ENCODE peak calls at places on chromosomes 1 and 21, in seven cellular contexts. One of them, this sample, is unnamed.
A peak's percentile ranks its signal among the peaks of the same experiment; 100 is the strongest.

GRCh38 chr1:54604051-54604450 is 19.3 kb downstream of the FAM151A start:
- DNase-seq in Peyer's patch: peak; percentile 69
- DNase-seq in psoas muscle: peak; percentile 13
- DNase-seq in SK-N-SH: no peak
- DNase-seq in transverse colon: peak; percentile 79
- DNase-seq in Karpas-422: no peak
- DNase-seq in body of pancreas: peak; percentile 52
- DNase-seq in this sample: no peak

GRCh38 chr1:108533351-108534083 is 26.4 kb upstream of the EEIG2 start:
- DNase-seq in body of pancreas: peak; percentile 36
- DNase-seq in Peyer's patch: no peak
- DNase-seq in transverse colon: peak; percentile 19
- DNase-seq in psoas muscle: no peak
- DNase-seq in SK-N-SH: no peak
- DNase-seq in Karpas-422: no peak
- DNase-seq in this sample: no peak

GRCh38 chr1:103337779-103338178 is 187.7 kb upstream of the RNPC3 start:
- DNase-seq in SK-N-SH: no peak
- DNase-seq in body of pancreas: no peak
- DNase-seq in Karpas-422: no peak
- DNase-seq in psoas muscle: no peak
- DNase-seq in transverse colon: no peak
- DNase-seq in Peyer's patch: no peak
- DNase-seq in this sample: no peak

GRCh38 chr1:184112176-184112948 is 60.8 kb downstream of the TSEN15 start:
- DNase-seq in Karpas-422: no peak
- DNase-seq in psoas muscle: no peak
- DNase-seq in Peyer's patch: no peak
- DNase-seq in body of pancreas: no peak
- DNase-seq in transverse colon: no peak
- DNase-seq in SK-N-SH: no peak
- DNase-seq in this sample: no peak

GRCh38 chr1:76115186-76115585 is 40.6 kb downstream of the ST6GALNAC3 start:
- DNase-seq in body of pancreas: no peak
- DNase-seq in Karpas-422: no peak
- DNase-seq in transverse colon: no peak
- DNase-seq in Peyer's patch: no peak
- DNase-seq in psoas muscle: no peak
- DNase-seq in SK-N-SH: no peak
- DNase-seq in this sample: no peak

GRCh38 chr21:17590443-17590842 is 22.3 kb downstream of the BTG3 start:
- DNase-seq in Karpas-422: no peak
- DNase-seq in SK-N-SH: no peak
- DNase-seq in psoas muscle: no peak
- DNase-seq in transverse colon: no peak
- DNase-seq in Peyer's patch: no peak
- DNase-seq in body of pancreas: no peak
- DNase-seq in this sample: no peak

GRCh38 chr1:9065213-9065751 is 4.2 kb downstream of the SLC2A5 start:
- DNase-seq in transverse colon: no peak
- DNase-seq in SK-N-SH: no peak
- DNase-seq in Karpas-422: no peak
- DNase-seq in psoas muscle: no peak
- DNase-seq in Peyer's patch: no peak
- DNase-seq in body of pancreas: no peak
- DNase-seq in this sample: no peak

GRCh38 chr1:169941982-169942830 is 48.5 kb upstream of the SCYL3 start:
- DNase-seq in Peyer's patch: no peak
- DNase-seq in psoas muscle: no peak
- DNase-seq in body of pancreas: no peak
- DNase-seq in Karpas-422: no peak
- DNase-seq in transverse colon: no peak
- DNase-seq in SK-N-SH: no peak
- DNase-seq in this sample: no peak

GRCh38 chr1:6585081-6585722 is 5.4 kb downstream of the ZBTB48 start:
- DNase-seq in Karpas-422: peak; percentile 41
- DNase-seq in psoas muscle: no peak
- DNase-seq in transverse colon: no peak
- DNase-seq in Peyer's patch: no peak
- DNase-seq in SK-N-SH: peak; percentile 5
- DNase-seq in body of pancreas: no peak
- DNase-seq in this sample: no peak

GRCh38 chr21:23963454-23963853 is 1643.8 kb downstream of the MRPL39 start:
- DNase-seq in Karpas-422: no peak
- DNase-seq in body of pancreas: no peak
- DNase-seq in Peyer's patch: no peak
- DNase-seq in transverse colon: no peak
- DNase-seq in SK-N-SH: no peak
- DNase-seq in psoas muscle: no peak
- DNase-seq in this sample: no peak

GRCh38 chr1:209595032-209595431 is 11.5 kb downstream of the CAMK1G start:
- DNase-seq in SK-N-SH: no peak
- DNase-seq in Peyer's patch: no peak
- DNase-seq in Karpas-422: no peak
- DNase-seq in psoas muscle: no peak
- DNase-seq in transverse colon: no peak
- DNase-seq in body of pancreas: no peak
- DNase-seq in this sample: no peak
- H3K9me3 ChIP-seq in SK-N-SH: no peaks in the 10 kb centered on the region
- H3K9me3 ChIP-seq in Peyer's patch: no peaks in the 10 kb centered on the region
- H3K9me3 ChIP-seq in Karpas-422: no peaks in the 10 kb centered on the region
- H3K9me3 ChIP-seq in psoas muscle: no peaks in the 10 kb centered on the region
- H3K9me3 ChIP-seq in transverse colon: no peaks in the 10 kb centered on the region
- H3K9me3 ChIP-seq in body of pancreas: no peaks in the 10 kb centered on the region
- H3K9me3 ChIP-seq in this sample: no peaks in the 10 kb centered on the region

GRCh38 chr1:53535226-53535625 is 76.0 kb downstream of the DMRTB1 start:
- DNase-seq in Karpas-422: no peak
- DNase-seq in Peyer's patch: no peak
- DNase-seq in SK-N-SH: no peak
- DNase-seq in body of pancreas: no peak
- DNase-seq in psoas muscle: no peak
- DNase-seq in transverse colon: no peak
- DNase-seq in this sample: no peak
- H3K4me3 ChIP-seq in Karpas-422: no peak overlapping the region
- H3K4me3 ChIP-seq in Peyer's patch: no peak overlapping the region
- H3K4me3 ChIP-seq in SK-N-SH: no peak overlapping the region
- H3K4me3 ChIP-seq in body of pancreas: no peak overlapping the region
- H3K4me3 ChIP-seq in psoas muscle: no peak overlapping the region
- H3K4me3 ChIP-seq in transverse colon: no peak overlapping the region
- H3K4me3 ChIP-seq in this sample: no peak overlapping the region

GRCh38 chr1:116808476-116809180 is 54.4 kb downstream of the CD2 start:
- DNase-seq in psoas muscle: no peak
- DNase-seq in Peyer's patch: peak; percentile 58
- DNase-seq in Karpas-422: no peak
- DNase-seq in transverse colon: no peak
- DNase-seq in SK-N-SH: no peak
- DNase-seq in body of pancreas: no peak
- DNase-seq in this sample: no peak
- H3K27ac ChIP-seq in psoas muscle: no peak overlapping the region
- H3K27ac ChIP-seq in Peyer's patch: peak overlapping the region; percentile 62
- H3K27ac ChIP-seq in Karpas-422: no peak overlapping the region
- H3K27ac ChIP-seq in transverse colon: peak overlapping the region; percentile 53
- H3K27ac ChIP-seq in SK-N-SH: no peak overlapping the region
- H3K27ac ChIP-seq in body of pancreas: no peak overlapping the region
- H3K27ac ChIP-seq in this sample: no peak overlapping the region

GRCh38 chr1:247037483-247038320 is 29.8 kb upstream of the ZNF695 start:
- DNase-seq in psoas muscle: no peak
- DNase-seq in body of pancreas: no peak
- DNase-seq in transverse colon: no peak
- DNase-seq in SK-N-SH: no peak
- DNase-seq in Peyer's patch: no peak
- DNase-seq in Karpas-422: no peak
- DNase-seq in this sample: no peak
- H3K9me3 ChIP-seq in psoas muscle: peaks cover 49% of the 10 kb centered on the region
- H3K9me3 ChIP-seq in body of pancreas: no peaks in the 10 kb centered on the region
- H3K9me3 ChIP-seq in transverse colon: peaks cover 69% of the 10 kb centered on the region
- H3K9me3 ChIP-seq in SK-N-SH: peaks cover 15% of the 10 kb centered on the region
- H3K9me3 ChIP-seq in Peyer's patch: no peaks in the 10 kb centered on the region
- H3K9me3 ChIP-seq in Karpas-422: peaks cover 65% of the 10 kb centered on the region
- H3K9me3 ChIP-seq in this sample: peaks cover 20% of the 10 kb centered on the region

DNA sequence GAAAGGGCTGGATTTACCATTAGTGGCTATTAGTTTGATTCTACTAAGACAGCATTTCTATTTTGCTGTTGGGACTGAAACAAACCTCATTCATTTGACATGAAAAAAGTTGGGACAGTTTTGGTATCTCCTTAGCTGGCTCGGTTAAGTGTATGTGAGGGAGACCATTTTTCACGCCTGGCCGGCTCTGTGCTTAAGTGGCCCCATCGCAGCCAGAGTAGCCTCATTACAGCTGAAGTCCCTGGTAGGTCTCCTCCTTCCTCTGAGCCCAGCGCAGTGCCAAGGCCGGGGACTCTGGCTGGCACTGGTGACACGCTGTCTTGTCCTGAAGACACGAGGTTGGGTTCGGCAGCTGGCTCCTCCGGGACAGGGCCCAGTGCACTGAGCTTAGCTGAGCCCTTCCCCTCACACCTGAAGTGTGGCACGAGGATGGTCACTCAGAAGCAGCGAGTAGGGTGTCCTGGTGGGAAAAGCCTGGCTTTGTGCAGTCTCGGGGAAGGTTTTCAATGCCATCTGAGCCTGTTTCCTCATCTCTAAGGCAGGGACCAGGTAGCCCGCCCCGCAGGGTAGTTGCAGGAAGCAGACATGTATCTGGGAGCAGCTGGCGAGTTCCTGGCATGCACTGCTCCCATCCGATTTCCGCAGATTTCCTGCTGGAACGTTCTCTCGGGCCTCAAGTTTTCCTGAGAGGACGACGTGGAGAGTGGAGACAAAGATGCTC is 196.5 kb downstream of the DYRK1A start:
- DNase-seq in SK-N-SH: no peak
- DNase-seq in transverse colon: peak; percentile 41
- DNase-seq in body of pancreas: peak; percentile 50
- DNase-seq in Karpas-422: no peak
- DNase-seq in psoas muscle: peak; percentile 73
- DNase-seq in Peyer's patch: peak; percentile 65
- DNase-seq in this sample: no peak
- H3K4me3 ChIP-seq in SK-N-SH: peak overlapping the region; percentile 68
- H3K4me3 ChIP-seq in transverse colon: peak overlapping the region; percentile 92
- H3K4me3 ChIP-seq in body of pancreas: peak overlapping the region; percentile 94
- H3K4me3 ChIP-seq in Karpas-422: peak overlapping the region; percentile 71
- H3K4me3 ChIP-seq in psoas muscle: peak overlapping the region; percentile 87
- H3K4me3 ChIP-seq in Peyer's patch: peak overlapping the region; percentile 94
- H3K4me3 ChIP-seq in this sample: peak overlapping the region; percentile 78

GRCh38 chr1:198672124-198672523 is 33.3 kb downstream of the PTPRC start:
- DNase-seq in SK-N-SH: no peak
- DNase-seq in Karpas-422: no peak
- DNase-seq in psoas muscle: no peak
- DNase-seq in body of pancreas: no peak
- DNase-seq in Peyer's patch: no peak
- DNase-seq in transverse colon: no peak
- DNase-seq in this sample: no peak
- H3K27ac ChIP-seq in SK-N-SH: peak overlapping the region; percentile 73
- H3K27ac ChIP-seq in Karpas-422: peak overlapping the region; percentile 99
- H3K27ac ChIP-seq in psoas muscle: no peak overlapping the region
- H3K27ac ChIP-seq in body of pancreas: no peak overlapping the region
- H3K27ac ChIP-seq in Peyer's patch: peak overlapping the region; percentile 35
- H3K27ac ChIP-seq in transverse colon: no peak overlapping the region
- H3K27ac ChIP-seq in this sample: no peak overlapping the region

GRCh38 chr1:4696161-4696745 is 41.8 kb downstream of the AJAP1 start:
- DNase-seq in SK-N-SH: no peak
- DNase-seq in Peyer's patch: no peak
- DNase-seq in transverse colon: no peak
- DNase-seq in psoas muscle: no peak
- DNase-seq in Karpas-422: no peak
- DNase-seq in body of pancreas: no peak
- DNase-seq in this sample: no peak

GRCh38 chr1:4696753-4697152 is 42.3 kb downstream of the AJAP1 start:
- DNase-seq in psoas muscle: no peak
- DNase-seq in transverse colon: no peak
- DNase-seq in body of pancreas: no peak
- DNase-seq in SK-N-SH: no peak
- DNase-seq in Karpas-422: no peak
- DNase-seq in Peyer's patch: no peak
- DNase-seq in this sample: no peak

GRCh38 chr1:4699724-4700301 is 45.4 kb downstream of the AJAP1 start:
- DNase-seq in SK-N-SH: no peak
- DNase-seq in psoas muscle: no peak
- DNase-seq in Karpas-422: no peak
- DNase-seq in Peyer's patch: no peak
- DNase-seq in body of pancreas: no peak
- DNase-seq in transverse colon: no peak
- DNase-seq in this sample: no peak

GRCh38 chr1:4698911-4699310 is 44.5 kb downstream of the AJAP1 start:
- DNase-seq in SK-N-SH: no peak
- DNase-seq in Peyer's patch: no peak
- DNase-seq in body of pancreas: no peak
- DNase-seq in psoas muscle: no peak
- DNase-seq in Karpas-422: no peak
- DNase-seq in transverse colon: no peak
- DNase-seq in this sample: no peak

DNA sequence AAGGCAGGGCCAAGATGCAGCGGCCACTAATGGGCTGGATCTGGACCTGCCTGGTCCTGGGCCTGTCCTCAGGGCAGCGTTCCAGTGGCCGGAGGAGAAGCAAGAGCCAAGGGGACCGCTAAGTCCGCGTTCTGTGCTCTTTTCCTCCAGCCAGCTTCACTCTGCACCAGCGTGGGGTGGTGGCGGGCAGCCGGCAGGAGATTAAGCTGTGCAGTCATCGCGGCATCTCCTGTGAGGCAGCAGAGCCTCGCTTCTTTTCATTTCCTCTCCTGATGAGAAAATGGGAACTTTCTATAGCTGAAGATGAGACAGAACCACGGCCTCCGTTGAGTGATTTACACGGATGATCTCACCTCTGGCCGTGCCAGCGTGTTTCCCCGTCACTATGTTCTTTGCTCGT is 43.4 kb downstream of the AJAP1 start:
- DNase-seq in Peyer's patch: no peak
- DNase-seq in body of pancreas: no peak
- DNase-seq in psoas muscle: no peak
- DNase-seq in transverse colon: no peak
- DNase-seq in SK-N-SH: no peak
- DNase-seq in Karpas-422: no peak
- DNase-seq in this sample: no peak
- H3K9me3 ChIP-seq in Peyer's patch: no peaks in the 10 kb centered on the region
- H3K9me3 ChIP-seq in body of pancreas: no peaks in the 10 kb centered on the region
- H3K9me3 ChIP-seq in psoas muscle: no peaks in the 10 kb centered on the region
- H3K9me3 ChIP-seq in transverse colon: no peaks in the 10 kb centered on the region
- H3K9me3 ChIP-seq in SK-N-SH: no peaks in the 10 kb centered on the region
- H3K9me3 ChIP-seq in Karpas-422: no peaks in the 10 kb centered on the region
- H3K9me3 ChIP-seq in this sample: no peaks in the 10 kb centered on the region

GRCh38 chr1:10204003-10204642 is 6.2 kb upstream of the KIF1B start:
- DNase-seq in body of pancreas: no peak
- DNase-seq in Peyer's patch: no peak
- DNase-seq in SK-N-SH: peak; percentile 23
- DNase-seq in psoas muscle: no peak
- DNase-seq in transverse colon: no peak
- DNase-seq in Karpas-422: no peak
- DNase-seq in this sample: no peak
- H3K4me3 ChIP-seq in body of pancreas: no peak overlapping the region
- H3K4me3 ChIP-seq in Peyer's patch: no peak overlapping the region
- H3K4me3 ChIP-seq in SK-N-SH: no peak overlapping the region
- H3K4me3 ChIP-seq in psoas muscle: peak overlapping the region; percentile 28
- H3K4me3 ChIP-seq in transverse colon: no peak overlapping the region
- H3K4me3 ChIP-seq in Karpas-422: no peak overlapping the region
- H3K4me3 ChIP-seq in this sample: no peak overlapping the region

This sample was measured in ascending aorta.